ENCODE peak calls at places on chromosomes 16 and 17, in six cellular contexts. N is kidney glomerular epithelial cell; O is ureter; P is activated T-helper 2 cell treated with anti-CD3 and anti-CD28 coated beads, Interferon-gamma antibody, Interleukin-2, Interleukin-4, amounts not matched to agents 10 μg/mL and 5 μg/mL and 100 μg/mL, durations not matched to agents 14 hours and 24 hours and 36 hours; C is H54; S is T47D. D is an unnamed sample.

GRCh38 chr16:546909-547770 is 13.1 kb upstream of the PRR35 start:
- DNase-seq in N (no peak), O (peak; percentile 80), P (peak; percentile 30), C (no peak), S (no peak), D (peak; percentile 69)

GRCh38 chr16:14436410-14436955 is 193.6 kb downstream of the PARN start:
- DNase-seq in N (no peak), O (no peak), P (no peak), C (no peak), S (no peak), D (no peak)

GRCh38 chr17:67194134-67194533 is 50.9 kb downstream of the HELZ start:
- DNase-seq in N (peak; percentile 85), O (no peak), P (no peak), C (peak; percentile 21), S (peak; percentile 4), D (no peak)

GRCh38 chr17:510223-510917 is 157.8 kb upstream of the RPH3AL start:
- DNase-seq in N (no peak), O (no peak), P (no peak), C (no peak), S (no peak), D (no peak)

GRCh38 chr17:4837471-4838305 is 4.5 kb downstream of the MINK1 start:
- DNase-seq in N (no peak), O (no peak), P (no peak), C (no peak), S (no peak), D (no peak)

GRCh38 chr16:66478733-66479511 is 51.8 kb downstream of the BEAN1 start:
- DNase-seq in N (peak; percentile 35), O (peak; percentile 82), P (peak; percentile 77), C (peak; percentile 56), S (peak; percentile 66), D (no peak)

GRCh38 chr16:69481901-69482341 is 57.5 kb downstream of the CYB5B start:
- DNase-seq in N (no peak), O (peak; percentile 88), P (no peak), C (no peak), S (no peak), D (no peak)

GRCh38 chr16:67675999-67676398 is 9.4 kb downstream of the C16orf86 start:
- DNase-seq in N (no peak), O (no peak), P (no peak), C (no peak), S (no peak), D (no peak)

GRCh38 chr16:30179931-30180330 is 3.5 kb upstream of the CORO1A start:
- DNase-seq in N (no peak), O (no peak), P (no peak), C (no peak), S (no peak), D (no peak)

GRCh38 chr17:77319211-77320031 is 178.7 kb downstream of the SEC14L1 start:
- DNase-seq in N (peak; percentile 65), O (peak; percentile 91), P (peak; percentile 46), C (peak; percentile 92), S (no peak), D (peak; percentile 85)

GRCh38 chr17:49434821-49435581 is 20.3 kb upstream of the PHB1 start:
- DNase-seq in N (peak; percentile 51), O (no peak), P (peak; percentile 17), C (peak; percentile 89), S (peak; percentile 86), D (no peak)

GRCh38 chr17:81865733-81866439 is 5.3 kb downstream of the ARHGDIA start:
- DNase-seq in N (peak; percentile 37), O (no peak), P (no peak), C (no peak), S (peak; percentile 49), D (no peak)